ENCODE peak calls at places on chromosomes 12 and 14, in seven cellular contexts. One of them, this sample, is unnamed.

GRCh38 chr14:69475194-69475818 is 9.2 kb upstream of the PLEKHD1 start:
- DNase-seq in progenitor cell of endocrine pancreas: no peak
- DNase-seq in Calu3: peak
- DNase-seq in WTC11: no peak
- DNase-seq in HFFc6: no peak
- DNase-seq in AG10803: no peak
- DNase-seq in GM10248: peak
- DNase-seq in this sample: no peak

GRCh38 chr12:103799504-103800251 is 41.4 kb downstream of the NT5DC3 start:
- DNase-seq in progenitor cell of endocrine pancreas: no peak
- DNase-seq in Calu3: peak
- DNase-seq in WTC11: no peak
- DNase-seq in HFFc6: no peak
- DNase-seq in AG10803: peak
- DNase-seq in GM10248: no peak
- DNase-seq in this sample: no peak

GRCh38 chr12:14238224-14238792 is 127.2 kb upstream of the ATF7IP start:
- DNase-seq in progenitor cell of endocrine pancreas: no peak
- DNase-seq in Calu3: no peak
- DNase-seq in WTC11: no peak
- DNase-seq in HFFc6: peak
- DNase-seq in AG10803: peak
- DNase-seq in GM10248: no peak
- DNase-seq in this sample: no peak

GRCh38 chr12:26158078-26158764 is 33.4 kb upstream of the BHLHE41 start:
- DNase-seq in progenitor cell of endocrine pancreas: no peak
- DNase-seq in Calu3: peak
- DNase-seq in WTC11: no peak
- DNase-seq in HFFc6: no peak
- DNase-seq in AG10803: no peak
- DNase-seq in GM10248: peak
- DNase-seq in this sample: no peak

GRCh38 chr14:91374897-91375747 is 42.5 kb downstream of the CCDC88C start:
- DNase-seq in progenitor cell of endocrine pancreas: no peak
- DNase-seq in Calu3: no peak
- DNase-seq in WTC11: no peak
- DNase-seq in HFFc6: no peak
- DNase-seq in AG10803: no peak
- DNase-seq in GM10248: no peak
- DNase-seq in this sample: peak

GRCh38 chr12:95908573-95908972 is 33.8 kb downstream of the CCDC38 start:
- DNase-seq in progenitor cell of endocrine pancreas: no peak
- DNase-seq in Calu3: no peak
- DNase-seq in WTC11: no peak
- DNase-seq in HFFc6: peak
- DNase-seq in AG10803: peak
- DNase-seq in GM10248: no peak
- DNase-seq in this sample: no peak

GRCh38 chr12:85985996-85986395 is 111.9 kb downstream of the NTS start:
- DNase-seq in progenitor cell of endocrine pancreas: no peak
- DNase-seq in Calu3: peak
- DNase-seq in WTC11: no peak
- DNase-seq in HFFc6: no peak
- DNase-seq in AG10803: no peak
- DNase-seq in GM10248: no peak
- DNase-seq in this sample: no peak

GRCh38 chr12:113155060-113155459 is 5.5 kb downstream of the CFAP73 start:
- DNase-seq in progenitor cell of endocrine pancreas: no peak
- DNase-seq in Calu3: no peak
- DNase-seq in WTC11: no peak
- DNase-seq in HFFc6: no peak
- DNase-seq in AG10803: no peak
- DNase-seq in GM10248: no peak
- DNase-seq in this sample: no peak

GRCh38 chr14:90061849-90062794 is at the start of gene KCNK13:
- DNase-seq in progenitor cell of endocrine pancreas: no peak
- DNase-seq in Calu3: peak
- DNase-seq in WTC11: peak
- DNase-seq in HFFc6: no peak
- DNase-seq in AG10803: no peak
- DNase-seq in GM10248: peak
- DNase-seq in this sample: peak

GRCh38 chr12:1657616-1658167 is 28.7 kb downstream of the WNT5B start:
- DNase-seq in progenitor cell of endocrine pancreas: no peak
- DNase-seq in Calu3: no peak
- DNase-seq in WTC11: no peak
- DNase-seq in HFFc6: no peak
- DNase-seq in AG10803: no peak
- DNase-seq in GM10248: no peak
- DNase-seq in this sample: no peak

GRCh38 chr14:90839024-90839888 is 23.0 kb upstream of the TTC7B start:
- DNase-seq in progenitor cell of endocrine pancreas: no peak
- DNase-seq in Calu3: no peak
- DNase-seq in WTC11: no peak
- DNase-seq in HFFc6: peak
- DNase-seq in AG10803: peak
- DNase-seq in GM10248: no peak
- DNase-seq in this sample: no peak

GRCh38 chr14:25953532-25954144 is 644.2 kb downstream of the NOVA1 start:
- DNase-seq in progenitor cell of endocrine pancreas: no peak
- DNase-seq in Calu3: no peak
- DNase-seq in WTC11: no peak
- DNase-seq in HFFc6: no peak
- DNase-seq in AG10803: no peak
- DNase-seq in GM10248: no peak
- DNase-seq in this sample: no peak

GRCh38 chr14:80426686-80427085 is 215.4 kb upstream of the DIO2 start:
- DNase-seq in progenitor cell of endocrine pancreas: no peak
- DNase-seq in Calu3: no peak
- DNase-seq in WTC11: no peak
- DNase-seq in HFFc6: no peak
- DNase-seq in AG10803: peak
- DNase-seq in GM10248: no peak
- DNase-seq in this sample: no peak

GRCh38 chr14:71050227-71050823 is 143.1 kb downstream of the PCNX1 start:
- DNase-seq in progenitor cell of endocrine pancreas: no peak
- DNase-seq in Calu3: no peak
- DNase-seq in WTC11: no peak
- DNase-seq in HFFc6: peak
- DNase-seq in AG10803: peak
- DNase-seq in GM10248: peak
- DNase-seq in this sample: no peak

GRCh38 chr14:66216763-66217162 is 269.4 kb upstream of the CCDC196 start:
- DNase-seq in progenitor cell of endocrine pancreas: no peak
- DNase-seq in Calu3: no peak
- DNase-seq in WTC11: no peak
- DNase-seq in HFFc6: no peak
- DNase-seq in AG10803: no peak
- DNase-seq in GM10248: no peak
- DNase-seq in this sample: no peak

GRCh38 chr12:130041983-130042812 is 120.1 kb upstream of the FZD10 start:
- DNase-seq in progenitor cell of endocrine pancreas: peak
- DNase-seq in Calu3: no peak
- DNase-seq in WTC11: peak
- DNase-seq in HFFc6: no peak
- DNase-seq in AG10803: no peak
- DNase-seq in GM10248: no peak
- DNase-seq in this sample: peak

GRCh38 chr12:78977463-78977862 is 112.9 kb downstream of the SYT1 start:
- DNase-seq in progenitor cell of endocrine pancreas: no peak
- DNase-seq in Calu3: no peak
- DNase-seq in WTC11: no peak
- DNase-seq in HFFc6: no peak
- DNase-seq in AG10803: no peak
- DNase-seq in GM10248: no peak
- DNase-seq in this sample: no peak

GRCh38 chr12:452667-453210 is 7.0 kb upstream of the B4GALNT3 start:
- DNase-seq in progenitor cell of endocrine pancreas: no peak
- DNase-seq in Calu3: no peak
- DNase-seq in WTC11: peak
- DNase-seq in HFFc6: no peak
- DNase-seq in AG10803: no peak
- DNase-seq in GM10248: peak
- DNase-seq in this sample: no peak

GRCh38 chr14:60090864-60091519 is 731 bp upstream of the PCNX4 start:
- DNase-seq in progenitor cell of endocrine pancreas: no peak
- DNase-seq in Calu3: peak
- DNase-seq in WTC11: no peak
- DNase-seq in HFFc6: no peak
- DNase-seq in AG10803: peak
- DNase-seq in GM10248: peak
- DNase-seq in this sample: no peak

DNA sequence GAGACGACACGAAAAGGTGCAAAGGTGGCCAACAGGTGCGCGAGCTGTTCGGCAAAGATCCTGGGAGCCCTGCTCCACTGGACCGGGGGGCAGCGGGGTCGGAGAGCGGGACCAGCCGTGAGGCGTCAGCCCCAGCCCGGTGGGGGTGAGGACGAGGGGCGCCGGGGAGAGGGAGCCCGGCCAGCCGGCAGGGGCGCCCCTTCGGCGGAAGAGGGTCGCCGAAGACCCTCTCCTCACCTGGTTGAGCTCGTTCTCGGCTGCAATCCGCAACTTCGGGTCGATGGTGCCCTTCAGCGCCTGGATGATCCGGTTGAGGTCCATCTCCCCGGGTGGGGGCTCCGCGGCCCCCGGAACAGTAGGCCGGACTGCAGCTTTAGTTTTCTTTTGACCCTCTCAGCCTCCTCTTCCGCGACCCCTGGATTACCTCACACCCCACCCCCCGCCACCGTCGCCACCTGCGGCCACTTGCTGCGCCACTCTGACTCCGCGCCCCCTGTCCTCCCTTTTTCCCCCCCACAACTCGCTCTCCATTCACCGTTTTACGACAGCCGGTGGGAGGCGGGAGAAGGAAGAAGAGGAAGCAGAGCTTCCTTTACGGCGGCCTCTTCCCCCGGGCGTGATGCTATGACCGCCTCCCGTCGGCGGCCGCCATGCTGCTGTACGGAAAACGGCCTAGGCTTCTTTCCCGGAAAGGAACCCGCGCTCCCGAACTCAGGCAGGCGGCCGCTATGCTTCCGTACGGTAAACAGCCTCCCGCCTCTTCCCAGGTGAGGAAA is at the start of gene IPO8:
- DNase-seq in progenitor cell of endocrine pancreas: peak
- DNase-seq in Calu3: peak
- DNase-seq in WTC11: peak
- DNase-seq in HFFc6: peak
- DNase-seq in AG10803: peak
- DNase-seq in GM10248: peak
- DNase-seq in this sample: peak
- TF ChIP-seq CTCF in progenitor cell of endocrine pancreas: peak
- TF ChIP-seq CTCF in Calu3: peak
- TF ChIP-seq CTCF in WTC11: no peak
- TF ChIP-seq CTCF in HFFc6: peak
- TF ChIP-seq CTCF in AG10803: peak
- TF ChIP-seq CTCF in GM10248: peak
- TF ChIP-seq CTCF in this sample: peak

DNA sequence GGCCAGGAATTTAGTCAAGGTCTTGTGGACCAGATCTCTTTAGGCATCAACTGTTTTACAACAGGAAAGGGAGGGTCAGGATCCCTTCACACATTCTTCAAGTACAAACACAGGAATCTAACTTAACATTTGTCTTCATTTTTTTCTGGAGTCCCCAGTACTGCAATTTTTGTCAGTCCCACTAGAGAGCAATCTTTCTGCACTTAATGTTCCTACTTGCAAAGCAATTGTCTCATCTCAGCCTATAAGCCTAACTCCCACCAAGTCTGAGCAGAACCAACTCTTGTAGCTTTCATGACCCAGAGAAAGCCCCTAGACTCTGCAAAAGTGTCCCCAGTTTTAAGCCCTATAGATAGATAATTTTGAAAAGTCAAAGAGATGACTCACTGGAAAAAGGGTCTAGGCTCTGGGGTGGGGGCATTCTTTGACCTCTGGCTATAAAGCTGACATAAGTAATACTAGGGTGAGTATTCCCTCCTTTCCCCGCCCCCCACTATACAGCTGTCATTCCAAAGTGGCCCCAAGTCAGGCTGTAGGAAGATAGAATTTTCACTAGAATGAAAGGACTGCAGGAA is 1.9 kb upstream of the ZBTB39 start:
- DNase-seq in progenitor cell of endocrine pancreas: no peak
- DNase-seq in Calu3: peak
- DNase-seq in WTC11: no peak
- DNase-seq in HFFc6: peak
- DNase-seq in AG10803: peak
- DNase-seq in GM10248: peak
- DNase-seq in this sample: no peak
- TF ChIP-seq CTCF in progenitor cell of endocrine pancreas: peak
- TF ChIP-seq CTCF in Calu3: no peak
- TF ChIP-seq CTCF in WTC11: no peak
- TF ChIP-seq CTCF in HFFc6: peak
- TF ChIP-seq CTCF in AG10803: peak
- TF ChIP-seq CTCF in GM10248: peak
- TF ChIP-seq CTCF in this sample: peak

DNA sequence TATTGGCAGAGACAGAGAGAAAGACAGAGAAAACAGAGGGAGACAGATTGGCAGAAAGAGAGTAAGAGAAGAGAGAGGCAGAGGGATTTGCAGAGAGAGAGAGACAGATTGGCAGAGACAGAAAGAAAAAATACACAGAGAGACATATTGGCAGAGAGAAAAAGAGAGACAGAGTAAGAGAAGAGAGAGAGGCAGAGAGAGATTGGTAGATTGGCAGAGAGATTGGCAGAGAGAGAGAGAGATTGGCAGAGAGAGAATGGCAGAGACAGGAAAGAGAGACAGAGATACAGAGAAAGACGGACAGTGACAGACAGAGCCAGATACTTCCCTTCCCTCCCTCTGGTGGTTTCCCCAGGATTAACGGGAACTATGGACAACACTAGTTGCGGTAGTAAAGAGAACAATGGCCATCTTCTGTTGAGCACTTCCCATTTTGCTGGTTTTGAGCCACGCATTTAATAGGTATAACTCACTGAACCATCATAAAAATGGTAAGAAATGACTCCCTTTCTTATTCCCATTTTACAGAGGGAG is 2.6 kb upstream of the NOS1 start:
- DNase-seq in progenitor cell of endocrine pancreas: no peak
- DNase-seq in Calu3: no peak
- DNase-seq in WTC11: no peak
- DNase-seq in HFFc6: no peak
- DNase-seq in AG10803: no peak
- DNase-seq in GM10248: no peak
- DNase-seq in this sample: no peak
- TF ChIP-seq CTCF in progenitor cell of endocrine pancreas: no peak
- TF ChIP-seq CTCF in Calu3: no peak
- TF ChIP-seq CTCF in WTC11: no peak
- TF ChIP-seq CTCF in HFFc6: peak
- TF ChIP-seq CTCF in AG10803: peak
- TF ChIP-seq CTCF in GM10248: no peak
- TF ChIP-seq CTCF in this sample: no peak

DNA sequence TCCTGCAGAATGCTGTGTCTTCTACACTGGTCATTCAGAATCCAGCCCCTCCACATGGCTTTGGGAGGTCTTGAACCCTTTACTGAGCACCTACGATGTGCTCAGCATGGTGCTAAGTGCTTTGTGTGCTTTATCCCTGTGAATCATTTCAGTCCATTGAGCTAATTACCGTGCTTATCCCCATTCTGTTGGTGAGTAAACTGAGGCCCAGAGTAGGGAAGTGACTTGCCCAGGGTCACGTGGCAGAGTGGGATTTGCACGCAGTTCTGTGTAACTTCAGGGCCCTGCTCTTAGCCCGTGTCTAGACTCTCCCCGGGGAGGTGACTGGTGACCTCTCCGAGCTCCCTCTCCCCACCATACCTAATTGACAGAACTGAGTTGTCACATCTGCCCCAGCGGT is 27.4 kb downstream of the MVK start:
- DNase-seq in progenitor cell of endocrine pancreas: no peak
- DNase-seq in Calu3: no peak
- DNase-seq in WTC11: no peak
- DNase-seq in HFFc6: no peak
- DNase-seq in AG10803: no peak
- DNase-seq in GM10248: no peak
- DNase-seq in this sample: no peak
- TF ChIP-seq CTCF in progenitor cell of endocrine pancreas: no peak
- TF ChIP-seq CTCF in Calu3: no peak
- TF ChIP-seq CTCF in WTC11: no peak
- TF ChIP-seq CTCF in HFFc6: no peak
- TF ChIP-seq CTCF in AG10803: no peak
- TF ChIP-seq CTCF in GM10248: no peak
- TF ChIP-seq CTCF in this sample: no peak